ENCODE peak calls at places on chromosome 1, in six cellular contexts. P is H9, H is neuronal stem cell, Q is H1, S is mesenchymal stem cell, G is trophoblast cell. L is an unnamed sample.

GRCh38 chr1:159941139-159941866 is 4.1 kb downstream of the IGSF9 start:
- DNase-seq in P (no peak), H (peak), Q (no peak), S (no peak), G (no peak), L (no peak)

GRCh38 chr1:197928849-197929336 is 11.7 kb downstream of the LHX9 start:
- DNase-seq in P (peak), H (no peak), Q (no peak), S (no peak), G (no peak), L (no peak)

GRCh38 chr1:42172394-42173133 is 8.0 kb upstream of the GUCA2A start:
- DNase-seq in P (no peak), H (no peak), Q (no peak), S (peak), G (no peak), L (no peak)

GRCh38 chr1:228043281-228043845 is 36.6 kb downstream of the WNT3A start:
- DNase-seq in P (peak), H (no peak), Q (no peak), S (no peak), G (no peak), L (peak)

GRCh38 chr1:53696578-53696977 is 42.4 kb downstream of the GLIS1 start:
- DNase-seq in P (no peak), H (no peak), Q (no peak), S (no peak), G (no peak), L (no peak)

GRCh38 chr1:197272791-197273190 is 4.7 kb downstream of the CRB1 start:
- DNase-seq in P (no peak), H (no peak), Q (no peak), S (no peak), G (no peak), L (no peak)

GRCh38 chr1:43590389-43590788 is 59.6 kb upstream of the KDM4A start:
- DNase-seq in P (peak), H (no peak), Q (no peak), S (no peak), G (peak), L (no peak)

GRCh38 chr1:33524586-33524985 is 52.1 kb downstream of the ZSCAN20 start:
- DNase-seq in P (no peak), H (no peak), Q (no peak), S (no peak), G (no peak), L (no peak)

DNA sequence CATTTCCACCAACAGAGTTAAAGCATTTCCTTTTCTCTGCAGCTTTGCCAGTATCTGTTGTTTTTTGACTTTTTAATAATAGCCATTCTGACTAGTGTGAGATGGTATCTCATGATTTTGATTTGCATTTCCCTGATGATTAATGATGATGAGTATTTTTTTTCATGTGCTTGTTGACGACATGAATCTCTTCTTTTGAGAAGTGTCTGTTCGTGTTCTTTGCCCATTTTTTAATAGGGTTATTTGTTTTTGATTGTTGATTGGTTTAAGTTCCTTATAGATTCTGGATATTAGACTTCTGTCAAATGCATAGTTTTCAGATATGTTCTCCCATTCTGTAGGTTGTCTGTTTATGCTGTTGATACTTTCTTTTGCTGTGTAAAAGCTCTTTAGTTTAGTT is 37.9 kb upstream of the PALMD start:
- DNase-seq in P (no peak), H (no peak), Q (no peak), S (no peak), G (no peak), L (no peak)
- H3K14ac ChIP-seq in P (no peak), H (no peak), Q (no peak), S (no peak), G (no peak), L (no peak)

GRCh38 chr1:191284175-191284574 is 806.5 kb upstream of the BRINP3 start:
- DNase-seq in P (no peak), H (no peak), Q (no peak), S (no peak), G (no peak), L (no peak)

DNA sequence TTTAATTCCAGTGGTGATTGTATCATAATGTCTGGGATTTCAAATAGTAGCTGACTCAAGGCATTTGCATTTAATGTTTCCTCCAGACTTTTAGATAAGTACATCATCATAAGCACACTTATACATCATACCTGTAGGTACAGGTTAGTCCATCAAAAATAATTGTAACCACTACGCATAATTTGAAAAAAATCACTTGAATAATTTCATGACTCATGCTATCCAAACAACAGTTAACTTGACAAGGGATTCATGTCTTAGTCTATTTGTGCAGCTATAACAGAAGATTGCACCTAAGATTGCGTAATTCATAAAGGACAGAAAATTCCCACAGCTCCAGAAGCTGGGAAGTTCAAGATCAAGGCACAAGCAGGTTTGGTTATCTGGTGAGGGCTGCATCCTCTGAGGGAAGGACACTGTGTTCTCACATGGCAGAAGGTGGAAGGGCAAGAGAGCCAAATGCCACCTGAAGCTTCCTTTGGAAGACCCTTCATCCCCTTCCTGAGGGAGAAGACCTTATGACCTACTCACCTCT is 801.7 kb upstream of the BRINP3 start:
- DNase-seq in P (no peak), H (no peak), Q (no peak), S (no peak), G (no peak), L (no peak)
- H3K18ac ChIP-seq in P (no peak), H (no peak), Q (no peak), S (no peak), G (no peak), L (no peak)

DNA sequence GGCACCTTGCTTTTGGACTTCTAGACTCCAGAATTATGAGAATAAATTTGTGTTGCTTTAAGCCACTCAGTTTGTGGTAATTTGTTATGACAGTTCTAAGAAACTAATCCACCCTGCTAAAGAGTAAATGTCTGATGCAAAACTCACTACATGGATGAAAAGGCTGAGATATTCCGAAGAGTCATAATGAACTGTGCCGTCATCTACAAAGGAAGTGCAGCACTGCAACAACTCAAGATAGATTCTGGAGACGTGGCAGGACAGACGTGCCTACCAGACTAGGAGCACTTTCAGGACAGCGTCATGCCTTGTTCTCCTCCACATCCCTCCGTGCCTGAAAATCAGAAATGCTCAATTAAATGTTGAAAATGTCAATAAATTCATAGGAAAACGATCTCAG is 24.4 kb upstream of the IRF2BP2 start:
- DNase-seq in P (no peak), H (no peak), Q (no peak), S (no peak), G (no peak), L (no peak)
- H3K14ac ChIP-seq in P (no peak), H (no peak), Q (no peak), S (no peak), G (no peak), L (no peak)

DNA sequence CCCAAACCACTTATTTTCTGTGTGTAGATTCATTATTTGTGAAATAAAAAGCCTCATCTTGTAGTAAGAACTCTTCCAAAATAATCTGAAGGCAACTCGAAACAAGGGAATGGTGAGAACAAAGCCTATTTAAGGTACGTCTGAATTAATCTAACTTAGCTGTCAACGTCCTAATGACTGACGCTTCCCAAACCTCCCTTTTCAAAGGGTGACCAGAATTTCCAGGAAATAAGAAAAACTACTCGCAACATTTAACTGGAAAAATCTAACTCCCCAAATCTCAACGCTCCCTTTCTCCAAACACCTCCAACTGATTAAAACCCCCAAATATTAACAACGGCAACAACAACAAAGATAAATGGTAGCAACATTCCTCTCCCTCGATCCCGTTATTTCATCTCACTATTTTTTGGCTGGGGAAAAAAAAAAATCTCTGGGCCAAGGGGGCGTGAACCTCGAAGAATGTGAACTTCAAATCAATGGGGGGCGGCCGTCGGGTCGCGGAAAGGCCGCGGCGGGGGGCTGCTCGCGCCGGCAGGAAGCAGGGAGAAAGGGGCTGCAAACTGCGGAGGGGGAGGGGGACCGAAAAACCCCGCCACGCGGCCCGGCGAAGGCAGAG is 631 bp downstream of the SRSF10 start:
- DNase-seq in P (no peak), H (no peak), Q (no peak), S (no peak), G (no peak), L (no peak)
- H3K18ac ChIP-seq in P (peak), H (peak), Q (peak), S (peak), G (peak), L (peak)

DNA sequence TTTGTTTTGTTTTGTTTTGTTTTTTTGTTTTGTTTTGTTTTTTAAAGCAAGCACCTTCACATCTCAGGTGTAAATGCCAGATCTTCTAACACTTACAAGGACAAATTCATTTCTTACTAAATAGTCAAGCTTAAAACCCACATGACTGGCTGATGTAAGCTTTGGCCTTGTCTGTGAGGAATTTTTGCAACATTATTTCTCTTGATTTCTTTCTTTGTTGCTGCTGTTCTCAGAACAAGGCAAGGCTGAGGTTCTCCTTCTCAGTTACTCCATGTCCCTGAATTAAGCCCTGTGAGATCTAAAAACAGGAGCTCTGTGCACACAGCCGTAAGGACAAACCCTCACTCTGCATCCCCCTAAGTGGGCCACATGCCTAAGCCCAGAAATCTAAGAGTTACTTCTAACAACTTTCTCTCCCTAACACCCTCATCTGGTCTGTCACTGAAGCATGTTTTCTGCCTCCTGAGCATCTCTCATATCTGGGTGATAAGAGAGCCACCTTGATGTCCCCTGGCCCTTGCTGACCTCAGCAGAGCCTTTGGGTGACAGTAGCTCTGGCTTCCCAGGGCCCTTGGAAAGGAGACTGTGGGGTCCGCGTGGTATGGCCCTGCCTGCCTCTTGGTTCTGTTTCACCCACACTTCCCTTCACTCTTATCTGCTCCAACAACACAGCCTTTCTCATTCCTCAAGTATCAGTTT is 81.2 kb upstream of the HOOK1 start:
- DNase-seq in P (no peak), H (no peak), Q (no peak), S (no peak), G (no peak), L (peak)
- H3K14ac ChIP-seq in P (no peak), H (no peak), Q (no peak), S (no peak), G (no peak), L (peak)